ENCODE peak calls at places on chromosome 1, in six cellular contexts. One of them, this sample, is unnamed.

GRCh38 chr1:247494746-247495145 is 36.8 kb upstream of the OR2B11 start:
- DNase-seq in choroid plexus epithelial cell: no peak
- DNase-seq in OCI-LY7: no peak
- DNase-seq in stimulated activated naive CD8-positive, alpha-beta T cell treated with anti-CD3 and anti-CD28 coated beads, Interleukin-15, Interleukin-2, amounts not matched to agents 100 U/mL and 50 U/mL, for 24 hours: no peak
- DNase-seq in ovary: no peak
- DNase-seq in lower leg skin: no peak
- DNase-seq in this sample: no peak

GRCh38 chr1:27246194-27246593 is 11.8 kb downstream of the WDTC1 start:
- DNase-seq in choroid plexus epithelial cell: no peak
- DNase-seq in ovary: no peak
- DNase-seq in stimulated activated naive CD8-positive, alpha-beta T cell treated with anti-CD3 and anti-CD28 coated beads, Interleukin-15, Interleukin-2, amounts not matched to agents 100 U/mL and 50 U/mL, for 24 hours: no peak
- DNase-seq in OCI-LY7: no peak
- DNase-seq in lower leg skin: no peak
- DNase-seq in this sample: no peak

GRCh38 chr1:150009604-150010387 is 730 bp downstream of the OTUD7B start:
- DNase-seq in lower leg skin: peak; percentile 87
- DNase-seq in stimulated activated naive CD8-positive, alpha-beta T cell treated with anti-CD3 and anti-CD28 coated beads, Interleukin-15, Interleukin-2, amounts not matched to agents 100 U/mL and 50 U/mL, for 24 hours: peak; percentile 60
- DNase-seq in ovary: peak; percentile 55
- DNase-seq in OCI-LY7: peak; percentile 9
- DNase-seq in choroid plexus epithelial cell: peak; percentile 83
- DNase-seq in this sample: peak; percentile 84

GRCh38 chr1:225907341-225907740 is 16.7 kb downstream of the PYCR2 start:
- DNase-seq in stimulated activated naive CD8-positive, alpha-beta T cell treated with anti-CD3 and anti-CD28 coated beads, Interleukin-15, Interleukin-2, amounts not matched to agents 100 U/mL and 50 U/mL, for 24 hours: no peak
- DNase-seq in OCI-LY7: no peak
- DNase-seq in lower leg skin: no peak
- DNase-seq in choroid plexus epithelial cell: no peak
- DNase-seq in ovary: no peak
- DNase-seq in this sample: no peak

GRCh38 chr1:186849271-186849671 is 20.5 kb downstream of the PLA2G4A start:
- DNase-seq in ovary: no peak
- DNase-seq in lower leg skin: no peak
- DNase-seq in choroid plexus epithelial cell: no peak
- DNase-seq in stimulated activated naive CD8-positive, alpha-beta T cell treated with anti-CD3 and anti-CD28 coated beads, Interleukin-15, Interleukin-2, amounts not matched to agents 100 U/mL and 50 U/mL, for 24 hours: no peak
- DNase-seq in OCI-LY7: no peak
- DNase-seq in this sample: no peak

GRCh38 chr1:173149887-173150286 is 57.2 kb downstream of the TNFSF4 start:
- DNase-seq in stimulated activated naive CD8-positive, alpha-beta T cell treated with anti-CD3 and anti-CD28 coated beads, Interleukin-15, Interleukin-2, amounts not matched to agents 100 U/mL and 50 U/mL, for 24 hours: no peak
- DNase-seq in lower leg skin: no peak
- DNase-seq in choroid plexus epithelial cell: peak; percentile 97
- DNase-seq in ovary: no peak
- DNase-seq in OCI-LY7: no peak
- DNase-seq in this sample: peak; percentile 18

GRCh38 chr1:231315887-231316286 is 21.8 kb downstream of the EXOC8 start:
- DNase-seq in lower leg skin: peak; percentile 78
- DNase-seq in choroid plexus epithelial cell: peak; percentile 37
- DNase-seq in ovary: no peak
- DNase-seq in OCI-LY7: peak; percentile 50
- DNase-seq in stimulated activated naive CD8-positive, alpha-beta T cell treated with anti-CD3 and anti-CD28 coated beads, Interleukin-15, Interleukin-2, amounts not matched to agents 100 U/mL and 50 U/mL, for 24 hours: peak; percentile 49
- DNase-seq in this sample: no peak

GRCh38 chr1:188867614-188868013 is 1610.0 kb downstream of the BRINP3 start:
- DNase-seq in ovary: no peak
- DNase-seq in lower leg skin: no peak
- DNase-seq in stimulated activated naive CD8-positive, alpha-beta T cell treated with anti-CD3 and anti-CD28 coated beads, Interleukin-15, Interleukin-2, amounts not matched to agents 100 U/mL and 50 U/mL, for 24 hours: no peak
- DNase-seq in choroid plexus epithelial cell: no peak
- DNase-seq in OCI-LY7: no peak
- DNase-seq in this sample: no peak

GRCh38 chr1:2452583-2453315 is 23.3 kb upstream of the PLCH2 start:
- DNase-seq in stimulated activated naive CD8-positive, alpha-beta T cell treated with anti-CD3 and anti-CD28 coated beads, Interleukin-15, Interleukin-2, amounts not matched to agents 100 U/mL and 50 U/mL, for 24 hours: no peak
- DNase-seq in choroid plexus epithelial cell: no peak
- DNase-seq in ovary: no peak
- DNase-seq in OCI-LY7: no peak
- DNase-seq in lower leg skin: no peak
- DNase-seq in this sample: no peak

GRCh38 chr1:8351693-8352470 is 34.0 kb downstream of the SLC45A1 start:
- DNase-seq in choroid plexus epithelial cell: peak; percentile 40
- DNase-seq in stimulated activated naive CD8-positive, alpha-beta T cell treated with anti-CD3 and anti-CD28 coated beads, Interleukin-15, Interleukin-2, amounts not matched to agents 100 U/mL and 50 U/mL, for 24 hours: peak; percentile 27
- DNase-seq in ovary: peak; percentile 53
- DNase-seq in OCI-LY7: peak; percentile 47
- DNase-seq in lower leg skin: no peak
- DNase-seq in this sample: no peak

GRCh38 chr1:29590583-29591555 is 354.5 kb downstream of the PTPRU start:
- DNase-seq in lower leg skin: peak; percentile 61
- DNase-seq in ovary: no peak
- DNase-seq in OCI-LY7: no peak
- DNase-seq in choroid plexus epithelial cell: no peak
- DNase-seq in stimulated activated naive CD8-positive, alpha-beta T cell treated with anti-CD3 and anti-CD28 coated beads, Interleukin-15, Interleukin-2, amounts not matched to agents 100 U/mL and 50 U/mL, for 24 hours: no peak
- DNase-seq in this sample: no peak

This sample was measured in HFFc6.